ENCODE peak calls at places on chromosomes 7 and 10, in nine cellular contexts. S, R, O, F, I, V, Y, Q and B are unnamed samples.

GRCh38 chr10:21526184-21526951 is 886 bp upstream of the SKIDA1 start:
- DNase-seq in S (peak; percentile 70), R (peak; percentile 80), O (peak; percentile 88), F (peak; percentile 96), I (peak; percentile 84), V (peak; percentile 80), Y (no peak), Q (peak; percentile 55), B (peak; percentile 95)

GRCh38 chr10:122392835-122393234 is 18.3 kb downstream of the PLEKHA1 start:
- DNase-seq in S (no peak), R (no peak), O (no peak), F (no peak), I (no peak), V (no peak), Y (no peak), Q (no peak), B (no peak)

GRCh38 chr7:17769918-17770317 is 170.4 kb downstream of the SNX13 start:
- DNase-seq in S (peak; percentile 84), R (peak; percentile 84), O (peak; percentile 44), F (no peak), I (no peak), V (peak; percentile 68), Y (peak; percentile 56), Q (peak; percentile 34), B (no peak)

GRCh38 chr7:130397472-130397871 is 17.2 kb downstream of the CPA1 start:
- DNase-seq in S (no peak), R (no peak), O (no peak), F (no peak), I (no peak), V (no peak), Y (no peak), Q (no peak), B (no peak)

GRCh38 chr10:109166935-109167334 is 756.4 kb downstream of the XPNPEP1 start:
- DNase-seq in S (no peak), R (no peak), O (no peak), F (no peak), I (no peak), V (no peak), Y (no peak), Q (no peak), B (no peak)

GRCh38 chr7:27164381-27165088 is 802 bp downstream of the HOXA9 start:
- DNase-seq in S (no peak), R (no peak), O (peak; percentile 23), F (peak; percentile 84), I (no peak), V (no peak), Y (peak; percentile 47), Q (no peak), B (peak; percentile 74)

GRCh38 chr10:32189400-32190084 is 133.3 kb upstream of the KIF5B start:
- DNase-seq in S (peak; percentile 59), R (peak; percentile 29), O (no peak), F (no peak), I (no peak), V (no peak), Y (no peak), Q (no peak), B (no peak)

GRCh38 chr7:159143780-159144755 is 599 bp downstream of the VIPR2 start:
- DNase-seq in S (peak; percentile 8), R (no peak), O (peak; percentile 51), F (no peak), I (no peak), V (no peak), Y (no peak), Q (no peak), B (no peak)

GRCh38 chr7:78828317-78828716 is 625.1 kb downstream of the MAGI2 start:
- DNase-seq in S (no peak), R (no peak), O (no peak), F (no peak), I (no peak), V (no peak), Y (no peak), Q (no peak), B (no peak)

GRCh38 chr10:5566606-5567005 is 41.8 kb downstream of the CALML3 start:
- DNase-seq in S (no peak), R (no peak), O (no peak), F (no peak), I (no peak), V (no peak), Y (no peak), Q (peak; percentile 36), B (no peak)

GRCh38 chr7:5557920-5558401 is 134.3 kb upstream of the TNRC18 start:
- DNase-seq in S (peak; percentile 70), R (no peak), O (peak; percentile 87), F (peak; percentile 93), I (peak; percentile 85), V (peak; percentile 73), Y (no peak), Q (no peak), B (no peak)

GRCh38 chr10:129096340-129096984 is 370.6 kb upstream of the MGMT start:
- DNase-seq in S (peak; percentile 5), R (peak; percentile 99), O (no peak), F (no peak), I (peak; percentile 60), V (peak; percentile 72), Y (no peak), Q (no peak), B (no peak)

GRCh38 chr10:19785366-19785765 is 30.9 kb upstream of the PLXDC2 start:
- DNase-seq in S (no peak), R (peak; percentile 19), O (no peak), F (no peak), I (no peak), V (no peak), Y (no peak), Q (no peak), B (no peak)

GRCh38 chr10:3477683-3478082 is 305.1 kb upstream of the PITRM1 start:
- DNase-seq in S (no peak), R (peak; percentile 93), O (no peak), F (no peak), I (no peak), V (no peak), Y (no peak), Q (no peak), B (no peak)

GRCh38 chr7:41710838-41711237 is 7.9 kb upstream of the INHBA start:
- DNase-seq in S (no peak), R (no peak), O (no peak), F (no peak), I (no peak), V (no peak), Y (no peak), Q (no peak), B (no peak)

GRCh38 chr10:125082881-125083575 is 77.3 kb downstream of the CTBP2 start:
- DNase-seq in S (no peak), R (no peak), O (no peak), F (no peak), I (no peak), V (no peak), Y (no peak), Q (no peak), B (no peak)

DNA sequence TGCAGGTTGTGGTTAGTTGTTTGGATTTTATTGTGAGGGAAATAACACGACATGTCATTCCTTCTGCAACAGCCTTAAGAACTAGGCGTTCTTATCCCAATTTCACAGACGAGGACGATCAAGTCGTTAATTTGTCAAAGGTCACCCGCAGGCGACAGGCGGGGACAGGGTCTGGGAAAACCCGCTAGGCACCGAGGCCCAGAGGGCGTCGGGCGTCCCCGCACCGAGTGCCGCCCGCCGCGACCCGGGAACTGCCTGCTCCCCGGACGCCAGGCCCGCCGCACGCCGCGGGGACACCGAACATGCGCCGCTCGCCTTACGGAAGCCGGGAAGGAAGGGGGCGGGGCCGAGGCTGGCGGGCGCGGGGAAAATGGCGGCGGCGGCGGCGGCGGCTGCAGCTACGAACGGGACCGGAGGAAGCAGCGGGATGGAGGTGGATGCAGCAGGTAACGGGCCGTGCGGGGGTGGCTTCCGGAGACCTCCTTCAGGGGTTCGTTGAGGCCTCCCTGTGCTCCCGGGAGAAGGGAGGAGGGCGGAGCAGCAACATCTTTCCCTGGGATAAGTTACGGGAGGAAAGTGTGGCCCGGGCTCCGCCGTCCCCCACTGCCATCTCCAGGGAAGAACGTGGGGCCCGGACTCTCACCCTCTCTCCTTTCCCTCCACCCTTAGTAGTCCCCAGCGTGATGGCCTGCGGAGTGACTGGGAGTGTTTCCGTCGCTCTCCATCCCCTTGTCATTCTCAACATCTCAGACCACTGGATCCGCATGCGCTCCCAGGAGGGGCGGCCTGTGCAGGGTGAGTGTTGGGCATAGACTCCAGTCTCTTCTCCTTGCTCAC is at the start of gene COPS6:
- DNase-seq in S (peak; percentile 93), R (peak; percentile 74), O (peak; percentile 88), F (peak; percentile 94), I (peak; percentile 78), V (peak; percentile 77), Y (peak; percentile 80), Q (peak; percentile 86), B (no peak)
- TF ChIP-seq CTCF in S (no peak), R (no peak), O (no peak), F (no peak), I (peak; percentile 18), V (no peak), Y (no peak), Q (no peak), B (no peak)

DNA sequence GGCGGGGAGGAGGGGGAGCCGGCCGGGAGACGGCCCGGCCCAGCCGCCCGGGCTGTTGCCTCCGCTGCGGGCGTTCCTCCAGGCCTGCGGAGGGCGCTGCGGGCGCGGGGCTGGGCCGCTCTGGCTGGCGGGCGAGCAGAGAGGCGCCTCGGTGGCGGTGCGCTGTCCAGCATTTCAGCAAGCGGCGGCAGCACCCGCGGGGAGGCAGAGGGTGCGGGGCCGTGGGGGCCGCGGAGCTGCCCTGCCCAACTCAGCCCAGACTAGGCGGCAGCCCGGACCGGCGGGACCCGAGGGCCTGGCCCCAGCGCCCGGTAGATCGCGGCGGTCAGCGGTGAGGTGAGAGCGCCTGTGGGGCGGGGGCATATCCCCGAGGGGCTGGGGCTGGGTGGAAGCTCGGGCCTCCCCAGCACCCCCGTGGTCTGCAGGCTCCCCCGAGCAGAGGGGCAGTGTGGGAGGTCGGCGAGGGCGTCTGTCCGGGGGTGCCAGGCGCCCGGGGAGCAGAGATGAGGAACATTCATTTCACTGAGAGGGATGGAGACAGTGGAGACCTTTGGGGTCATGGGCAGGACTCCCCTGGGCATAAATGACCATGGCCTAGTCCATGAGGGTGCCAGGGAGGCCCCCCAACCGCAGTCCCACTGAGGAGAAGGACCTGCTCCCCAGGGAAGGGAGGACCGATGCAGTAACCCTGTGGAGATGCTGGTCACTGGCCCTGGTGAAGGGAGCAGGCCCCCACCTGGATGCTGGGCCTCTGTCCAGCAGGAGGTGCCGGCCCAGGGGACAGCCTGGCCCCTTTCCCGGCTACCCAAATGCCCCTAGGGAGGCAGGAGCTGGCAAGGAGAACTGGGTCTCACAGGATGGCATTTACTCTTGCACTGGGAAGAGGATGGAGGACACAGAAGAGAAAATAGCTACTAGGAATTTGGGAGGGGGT is at the start of gene SRRM3:
- DNase-seq in S (peak; percentile 81), R (peak; percentile 80), O (peak; percentile 78), F (peak; percentile 91), I (peak; percentile 59), V (peak; percentile 52), Y (peak; percentile 71), Q (peak; percentile 81), B (no peak)
- TF ChIP-seq CTCF in S (peak; percentile 73), R (peak; percentile 33), O (peak; percentile 53), F (peak; percentile 82), I (peak; percentile 85), V (peak; percentile 45), Y (peak; percentile 76), Q (peak; percentile 51), B (peak; percentile 80)

GRCh38 chr10:70918851-70919530 is 30.6 kb upstream of the PCBD1 start:
- DNase-seq in S (peak; percentile 34), R (no peak), O (no peak), F (peak; percentile 52), I (no peak), V (no peak), Y (no peak), Q (no peak), B (peak; percentile 59)
- TF ChIP-seq CTCF in S (no peak), R (no peak), O (no peak), F (no peak), I (no peak), V (no peak), Y (no peak), Q (no peak), B (no peak)

GRCh38 chr7:3771906-3772305 is 470.9 kb downstream of the SDK1 start:
- DNase-seq in S (no peak), R (peak; percentile 36), O (no peak), F (no peak), I (no peak), V (no peak), Y (no peak), Q (no peak), B (no peak)
- TF ChIP-seq CTCF in S (no peak), R (no peak), O (no peak), F (no peak), I (no peak), V (no peak), Y (no peak), Q (no peak), B (no peak)